ENCODE peak calls at places on chromosomes 2 and 18, in six cellular contexts. L is GM12892, Y is K562, V is A549, Q is H54, W is body of pancreas. A is an unnamed sample.
A peak's percentile ranks its signal among the peaks of the same experiment; 100 is the strongest.

GRCh38 chr18:111292-112014 is 46.9 kb upstream of the USP14 start:
- DNase-seq in L (peak; percentile 58), Y (peak; percentile 88), Q (peak; percentile 63), V (peak; percentile 33), W (peak; percentile 82), A (no peak)

GRCh38 chr18:35616664-35617423 is 35.3 kb downstream of the GALNT1 start:
- DNase-seq in W (peak; percentile 14), Y (no peak), V (peak; percentile 21), Q (peak; percentile 19), L (peak; percentile 23), A (no peak)

GRCh38 chr2:160278889-160279196 is 78.8 kb upstream of the ITGB6 start:
- DNase-seq in W (no peak), V (no peak), L (no peak), Q (no peak), Y (no peak), A (no peak)

GRCh38 chr18:48904847-48905394 is 45.8 kb downstream of the SMAD7 start:
- DNase-seq in V (no peak), Y (no peak), L (no peak), Q (no peak), W (no peak), A (no peak)

GRCh38 chr2:66030553-66030952 is 404.4 kb upstream of the MEIS1 start:
- DNase-seq in W (no peak), Q (peak; percentile 2), Y (no peak), L (no peak), V (no peak), A (no peak)

GRCh38 chr2:206095925-206096324 is 10.0 kb upstream of the INO80D start:
- DNase-seq in Q (no peak), V (no peak), W (no peak), L (no peak), Y (no peak), A (no peak)

GRCh38 chr2:160352492-160352891 is 141.1 kb downstream of the RBMS1 start:
- DNase-seq in W (no peak), L (no peak), Q (no peak), V (peak; percentile 24), Y (no peak), A (no peak)

GRCh38 chr2:216257089-216257488 is 115.2 kb downstream of the MARCHF4 start:
- DNase-seq in Y (no peak), L (no peak), W (no peak), V (no peak), Q (no peak), A (no peak)

GRCh38 chr2:189267925-189268579 is 88.5 kb upstream of the COL5A2 start:
- DNase-seq in V (no peak), Y (no peak), Q (no peak), W (no peak), L (no peak), A (no peak)

GRCh38 chr2:215188078-215188477 is 49.7 kb upstream of the ABCA12 start:
- DNase-seq in W (no peak), Y (no peak), V (no peak), Q (no peak), L (no peak), A (no peak)

GRCh38 chr2:232979871-232980461 is 33.1 kb downstream of the NGEF start:
- DNase-seq in Q (peak; percentile 90), W (no peak), V (peak; percentile 79), Y (no peak), L (no peak), A (peak; percentile 73)

GRCh38 chr2:162720559-162721271 is 117.9 kb downstream of the KCNH7 start:
- DNase-seq in V (no peak), W (no peak), Q (no peak), L (no peak), Y (no peak), A (no peak)

DNA sequence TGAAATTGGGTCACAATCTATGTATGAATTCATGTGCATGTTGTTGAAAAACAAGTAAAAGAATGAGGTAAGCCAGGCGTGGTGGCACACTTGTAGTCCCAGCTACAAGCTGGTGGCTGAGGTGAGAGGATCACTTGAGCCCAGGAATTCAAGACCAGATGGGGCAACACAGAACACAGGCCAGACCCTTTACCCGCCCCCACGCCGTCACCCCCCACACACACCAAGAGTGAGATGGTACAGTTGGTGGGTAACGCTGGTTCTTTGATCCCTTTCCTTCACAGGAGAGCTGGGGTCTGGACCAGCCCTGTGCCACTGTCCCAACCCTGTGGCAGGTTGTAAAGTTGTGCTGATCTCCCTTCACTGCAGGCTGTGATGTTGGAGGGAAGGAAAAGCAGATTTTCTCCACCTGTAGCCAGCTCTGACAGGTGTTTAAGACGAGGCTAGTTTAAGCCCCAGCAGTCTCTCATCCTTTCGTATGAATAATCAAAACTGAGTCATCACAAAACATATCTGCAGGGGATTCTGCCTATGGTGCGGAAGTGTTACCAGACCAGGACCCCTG is 13.6 kb downstream of the B3GNT2 start:
- DNase-seq in W (no peak), Y (no peak), V (no peak), Q (no peak), L (no peak), A (no peak)
- TF ChIP-seq POLR2A in W (no peak), Y (no peak), V (no peak), Q (no peak), L (no peak), A (no peak)

GRCh38 chr2:217653240-217653639 is 349.6 kb downstream of the TNS1 start:
- DNase-seq in Y (no peak), V (peak; percentile 58), L (no peak), W (peak; percentile 35), Q (peak; percentile 40), A (peak; percentile 77)
- TF ChIP-seq POLR2A in Y (no peak), V (no peak), L (no peak), W (no peak), Q (peak; percentile 16), A (no peak)

GRCh38 chr2:96225016-96225533 is 16.4 kb upstream of the STARD7 start:
- DNase-seq in Q (no peak), V (no peak), Y (no peak), W (no peak), L (no peak), A (no peak)
- TF ChIP-seq POLR2A in Q (no peak), V (no peak), Y (no peak), W (no peak), L (peak; percentile 70), A (no peak)

GRCh38 chr2:231957913-231958763 is 3.4 kb upstream of the DIS3L2 start:
- DNase-seq in V (no peak), W (no peak), Q (no peak), L (no peak), Y (no peak), A (no peak)

GRCh38 chr2:231966886-231967285 is 5.4 kb downstream of the DIS3L2 start:
- DNase-seq in Q (no peak), V (no peak), W (no peak), Y (no peak), L (no peak), A (no peak)

GRCh38 chr2:231965118-231965517 is 3.6 kb downstream of the DIS3L2 start:
- DNase-seq in L (no peak), W (no peak), Q (no peak), V (no peak), Y (no peak), A (no peak)

GRCh38 chr2:231960810-231961348 is 634 bp upstream of the DIS3L2 start:
- DNase-seq in L (no peak), Q (no peak), V (peak; percentile 53), Y (no peak), W (no peak), A (no peak)

DNA sequence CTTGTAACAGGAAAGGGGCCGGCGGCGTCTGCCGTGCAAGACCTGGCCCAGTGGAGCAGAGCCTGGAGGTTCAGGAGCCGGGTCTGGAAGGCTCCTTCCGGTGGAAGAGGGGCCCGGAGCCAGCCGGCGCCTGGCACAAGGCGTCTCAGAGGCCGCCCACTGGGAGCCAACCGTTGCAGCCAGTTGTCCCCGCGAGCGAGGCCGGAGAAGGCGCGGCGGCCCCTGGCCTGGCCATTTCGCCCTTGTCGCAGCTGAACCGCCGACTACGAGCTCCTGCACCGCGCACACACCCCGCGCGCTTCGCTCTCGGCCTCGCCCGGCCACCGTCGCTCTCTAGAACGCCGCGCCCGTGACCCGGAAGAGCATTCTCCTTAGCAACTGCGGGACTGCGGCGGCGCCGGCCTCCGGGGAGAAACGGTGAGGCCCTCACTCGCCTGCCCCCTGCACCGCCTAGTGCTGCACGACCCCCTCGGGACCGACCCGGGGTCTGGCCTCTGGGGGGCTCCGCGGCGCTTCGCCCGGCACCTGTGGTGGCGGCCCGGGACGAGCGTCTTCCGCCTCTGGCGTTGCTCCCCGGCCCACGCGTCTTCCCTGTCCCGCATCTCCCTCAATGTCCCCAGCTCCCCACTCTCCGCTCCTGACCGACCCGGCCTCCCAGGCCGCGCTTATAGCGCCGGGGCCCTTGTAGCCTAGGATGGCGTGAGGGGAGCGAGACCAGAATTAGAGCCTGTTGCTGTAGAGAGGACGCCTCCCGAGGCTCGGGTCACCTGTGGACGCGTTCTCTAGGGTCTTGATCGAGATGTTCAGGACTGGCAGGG is at the start of gene DIS3L2:
- DNase-seq in V (peak; percentile 73), Q (peak; percentile 81), L (peak; percentile 84), Y (peak; percentile 81), W (peak; percentile 89), A (peak; percentile 47)
- TF ChIP-seq POLR2A in V (peak; percentile 73), Q (peak; percentile 75), L (peak; percentile 84), Y (peak; percentile 81), W (peak; percentile 41), A (no peak)

DNA sequence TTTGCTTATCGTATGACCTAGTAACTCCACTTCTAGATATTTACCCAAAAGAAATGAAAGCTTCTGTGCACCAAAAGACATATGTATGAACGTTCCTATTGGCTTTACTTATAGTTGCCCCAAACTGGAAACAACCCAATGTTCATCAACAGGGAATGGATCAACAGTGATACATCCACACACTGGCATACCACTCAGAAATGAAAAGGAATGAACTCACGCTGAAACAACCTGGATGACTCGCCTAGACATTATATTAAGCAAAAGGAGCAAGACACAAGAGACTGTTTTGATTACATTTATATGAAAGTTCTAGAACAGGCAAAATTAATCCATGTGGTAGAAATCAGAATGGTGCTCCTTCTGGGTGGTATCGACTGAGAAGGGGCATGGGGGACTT is 18.9 kb downstream of the ADRA2B start:
- DNase-seq in Q (no peak), W (no peak), V (no peak), Y (no peak), L (no peak), A (no peak)
- TF ChIP-seq POLR2A in Q (no peak), W (no peak), V (no peak), Y (no peak), L (no peak), A (no peak)

GRCh38 chr18:5468394-5468793 is 75.4 kb downstream of the EPB41L3 start:
- DNase-seq in Y (no peak), W (no peak), V (no peak), L (no peak), Q (no peak), A (no peak)
- TF ChIP-seq POLR2A in Y (no peak), W (no peak), V (no peak), L (no peak), Q (no peak), A (no peak)

DNA sequence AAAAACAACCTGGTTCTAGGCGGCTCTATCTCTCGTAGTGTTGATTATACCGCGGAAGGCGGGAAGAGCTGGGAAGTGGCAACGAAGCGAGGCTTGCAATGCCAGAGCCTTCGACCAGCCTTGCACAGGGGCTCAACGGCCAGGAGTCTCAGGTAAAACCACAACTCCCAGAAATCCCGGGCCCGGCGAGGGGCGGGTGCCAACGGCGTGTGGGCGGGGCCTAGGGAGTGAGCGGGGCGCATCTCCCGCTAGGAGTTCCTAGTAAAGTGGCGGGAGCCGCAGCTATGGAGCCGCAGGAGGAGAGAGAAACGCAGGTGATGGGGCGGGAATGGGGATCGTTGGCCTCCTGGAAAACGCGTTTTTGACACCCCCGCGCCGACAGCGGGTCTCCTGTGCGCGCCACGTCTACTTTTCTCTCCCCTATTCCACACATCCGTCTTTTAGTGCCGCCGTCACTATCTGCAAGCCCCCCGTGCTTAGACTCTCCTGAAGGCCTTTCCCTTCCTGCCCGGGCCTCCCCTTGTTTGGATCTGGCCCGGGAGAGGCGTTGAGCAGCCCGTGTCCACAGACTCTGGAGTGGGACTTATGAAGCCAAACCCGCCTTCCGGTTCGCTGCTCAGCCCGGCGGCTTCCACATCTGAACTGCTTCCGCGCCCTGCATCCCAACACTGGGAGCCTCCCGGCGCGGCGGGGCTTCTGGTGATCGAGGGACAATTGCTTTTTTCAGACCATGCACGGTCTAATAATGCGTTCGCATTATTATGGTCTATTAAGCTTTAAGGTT is at the start of gene HAUS1:
- DNase-seq in V (peak; percentile 79), L (peak; percentile 76), W (peak; percentile 93), Y (peak; percentile 84), Q (peak; percentile 56), A (peak; percentile 92)
- TF ChIP-seq POLR2A in V (peak; percentile 66), L (peak; percentile 65), W (peak; percentile 46), Y (peak; percentile 85), Q (peak; percentile 63), A (no peak)

A was measured in lower leg skin.